ENCODE peak calls at places on chromosomes 13 and 19, in six cellular contexts. O is IMR-90, Z is H9, X is fibroblast of lung, A is neural progenitor cell, E is astrocyte. H is an unnamed sample.
A peak's percentile ranks its signal among the peaks of the same experiment; 100 is the strongest.

GRCh38 chr13:35475960-35476943 is at the start of gene MAB21L1:
- DNase-seq in A (peak; percentile 81), Z (no peak), X (peak; percentile 52), E (peak; percentile 48), O (peak; percentile 19), H (peak; percentile 73)

GRCh38 chr13:94816256-94816655 is 103.9 kb upstream of the SOX21 start:
- DNase-seq in Z (no peak), O (no peak), E (no peak), X (no peak), A (no peak), H (no peak)

GRCh38 chr13:39196957-39197644 is 158.8 kb downstream of the NHLRC3 start:
- DNase-seq in Z (no peak), E (no peak), X (no peak), O (no peak), A (no peak), H (no peak)

GRCh38 chr13:35378939-35379338 is 97.5 kb downstream of the MAB21L1 start:
- DNase-seq in E (peak; percentile 40), A (no peak), X (peak; percentile 8), O (peak; percentile 19), Z (no peak), H (no peak)

GRCh38 chr13:45327253-45327954 is 13.6 kb downstream of the TPT1 start:
- DNase-seq in E (no peak), A (no peak), X (no peak), O (no peak), Z (no peak), H (no peak)

GRCh38 chr19:47145639-47146486 is 15.2 kb downstream of the SAE1 start:
- DNase-seq in Z (no peak), X (no peak), E (no peak), O (no peak), A (no peak), H (no peak)

GRCh38 chr19:20278342-20278741 is 111.3 kb downstream of the ZNF486 start:
- DNase-seq in X (no peak), A (peak; percentile 60), Z (peak; percentile 53), O (no peak), E (peak; percentile 4), H (peak; percentile 39)

GRCh38 chr13:37202264-37202663 is 96.8 kb upstream of the CSNK1A1L start:
- DNase-seq in X (peak; percentile 5), O (peak; percentile 37), A (no peak), E (peak; percentile 46), Z (no peak), H (no peak)

GRCh38 chr13:112756967-112757758 is 67.3 kb downstream of the ATP11A start:
- DNase-seq in Z (no peak), E (no peak), X (no peak), O (no peak), A (peak; percentile 77), H (peak; percentile 39)

GRCh38 chr13:94020833-94021232 is 458.6 kb downstream of the DCT start:
- DNase-seq in O (peak; percentile 76), A (no peak), X (peak; percentile 62), E (peak; percentile 48), Z (no peak), H (no peak)

GRCh38 chr19:8578642-8579265 is 1.5 kb upstream of the MYO1F start:
- DNase-seq in O (peak; percentile 53), E (no peak), Z (peak; percentile 80), X (peak; percentile 57), A (peak; percentile 85), H (peak; percentile 87)

GRCh38 chr13:26412263-26412662 is 145.2 kb upstream of the WASF3 start:
- DNase-seq in X (no peak), E (no peak), Z (no peak), A (no peak), O (no peak), H (no peak)

GRCh38 chr19:16258440-16258903 is 60.8 kb downstream of the AP1M1 start:
- DNase-seq in X (no peak), E (no peak), A (no peak), Z (no peak), O (no peak), H (no peak)

GRCh38 chr19:54704928-54705327 is 19.3 kb upstream of the KIR3DL3 start:
- DNase-seq in X (no peak), Z (no peak), A (no peak), E (no peak), O (no peak), H (no peak)

GRCh38 chr13:44191504-44192171 is 182.0 kb upstream of the SERP2 start:
- DNase-seq in X (peak; percentile 91), A (peak; percentile 83), E (peak; percentile 61), Z (peak; percentile 53), O (peak; percentile 70), H (peak; percentile 61)

GRCh38 chr13:99015606-99016520 is 38.0 kb upstream of the DOCK9 start:
- DNase-seq in A (no peak), X (no peak), Z (no peak), E (no peak), O (no peak), H (no peak)

GRCh38 chr19:53576941-53577653 is 39.2 kb downstream of the ZNF331 start:
- DNase-seq in E (no peak), O (no peak), Z (no peak), A (no peak), X (no peak), H (no peak)

GRCh38 chr13:102302534-102302933 is 99.3 kb downstream of the FGF14 start:
- DNase-seq in Z (no peak), X (no peak), A (no peak), O (no peak), E (no peak), H (no peak)

GRCh38 chr13:27035892-27036235 is 135.7 kb downstream of the USP12 start:
- DNase-seq in O (peak; percentile 56), A (no peak), X (no peak), Z (peak; percentile 26), E (peak; percentile 74), H (no peak)

GRCh38 chr13:41762796-41763195 is 198.1 kb downstream of the VWA8 start:
- DNase-seq in X (no peak), O (no peak), A (no peak), Z (no peak), E (no peak), H (peak; percentile 17)

GRCh38 chr13:67726979-67727378 is 496.8 kb upstream of the PCDH9 start:
- DNase-seq in O (no peak), E (no peak), A (no peak), X (no peak), Z (no peak), H (peak; percentile 14)

GRCh38 chr19:8251025-8251472 is 41.9 kb downstream of the CERS4 start:
- DNase-seq in X (peak; percentile 47), A (no peak), E (peak; percentile 38), O (peak; percentile 11), Z (no peak), H (peak; percentile 28)

GRCh38 chr19:44570984-44571684 is 41.7 kb upstream of the CEACAM20 start:
- DNase-seq in O (peak; percentile 82), X (peak; percentile 89), Z (peak; percentile 77), A (peak; percentile 86), E (peak; percentile 41), H (peak; percentile 88)

GRCh38 chr19:16025108-16026101 is 50.9 kb upstream of the TPM4 start:
- DNase-seq in X (peak; percentile 66), E (peak; percentile 14), Z (peak; percentile 82), O (peak; percentile 70), A (peak; percentile 36), H (peak; percentile 38)

GRCh38 chr13:106532111-106532929 is 3.1 kb downstream of the EFNB2 start:
- DNase-seq in O (peak; percentile 32), Z (no peak), E (peak; percentile 43), A (peak; percentile 59), X (peak; percentile 56), H (peak; percentile 31)

GRCh38 chr13:106529415-106530208 is 5.8 kb downstream of the EFNB2 start:
- DNase-seq in X (no peak), Z (no peak), A (peak; percentile 67), E (no peak), O (no peak), H (no peak)

GRCh38 chr13:106530209-106530906 is 5.1 kb downstream of the EFNB2 start:
- DNase-seq in Z (no peak), E (no peak), A (peak; percentile 46), X (no peak), O (no peak), H (peak; percentile 47)

GRCh38 chr13:106528711-106529414 is 6.6 kb downstream of the EFNB2 start:
- DNase-seq in E (no peak), O (no peak), X (no peak), Z (no peak), A (peak; percentile 85), H (no peak)

DNA sequence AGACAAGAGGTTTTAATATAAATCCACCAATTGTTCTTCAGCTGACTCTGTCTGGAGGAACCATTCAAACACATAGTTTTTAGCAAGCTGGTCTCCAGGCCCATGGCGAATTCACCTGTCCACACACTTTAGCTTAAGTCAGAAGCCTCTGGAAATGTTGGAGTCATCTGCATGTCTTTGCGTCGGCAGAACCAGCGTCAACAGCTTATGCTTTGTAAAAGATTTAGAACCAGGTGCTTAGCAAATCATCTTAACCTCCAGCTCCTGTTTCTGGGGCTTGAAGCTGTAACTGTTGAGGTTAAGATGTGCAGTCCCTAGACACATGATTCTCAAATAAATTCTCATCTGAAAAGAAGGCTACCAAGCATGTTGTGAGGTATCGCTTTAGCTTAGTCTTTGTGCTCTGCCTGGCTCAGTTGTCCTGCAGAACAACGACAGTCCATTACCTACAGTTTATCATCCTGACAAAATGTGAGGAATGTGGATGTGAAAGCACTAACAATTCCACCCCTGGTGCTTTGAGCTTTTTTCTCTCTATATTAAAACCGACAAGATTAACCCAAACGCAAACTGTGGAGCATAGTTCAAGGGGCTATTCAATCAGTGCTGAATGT is 4.4 kb downstream of the EFNB2 start:
- DNase-seq in E (no peak), O (no peak), X (no peak), A (peak; percentile 55), Z (no peak), H (no peak)
- H3K4me1 ChIP-seq in E (peaks cover 30% of the 10 kb centered on the region), O (peaks cover 5% of the 10 kb centered on the region), X (no peaks in the 10 kb centered on the region), A (peaks cover 57% of the 10 kb centered on the region), Z (peaks cover 31% of the 10 kb centered on the region), H (peaks cover 53% of the 10 kb centered on the region)

DNA sequence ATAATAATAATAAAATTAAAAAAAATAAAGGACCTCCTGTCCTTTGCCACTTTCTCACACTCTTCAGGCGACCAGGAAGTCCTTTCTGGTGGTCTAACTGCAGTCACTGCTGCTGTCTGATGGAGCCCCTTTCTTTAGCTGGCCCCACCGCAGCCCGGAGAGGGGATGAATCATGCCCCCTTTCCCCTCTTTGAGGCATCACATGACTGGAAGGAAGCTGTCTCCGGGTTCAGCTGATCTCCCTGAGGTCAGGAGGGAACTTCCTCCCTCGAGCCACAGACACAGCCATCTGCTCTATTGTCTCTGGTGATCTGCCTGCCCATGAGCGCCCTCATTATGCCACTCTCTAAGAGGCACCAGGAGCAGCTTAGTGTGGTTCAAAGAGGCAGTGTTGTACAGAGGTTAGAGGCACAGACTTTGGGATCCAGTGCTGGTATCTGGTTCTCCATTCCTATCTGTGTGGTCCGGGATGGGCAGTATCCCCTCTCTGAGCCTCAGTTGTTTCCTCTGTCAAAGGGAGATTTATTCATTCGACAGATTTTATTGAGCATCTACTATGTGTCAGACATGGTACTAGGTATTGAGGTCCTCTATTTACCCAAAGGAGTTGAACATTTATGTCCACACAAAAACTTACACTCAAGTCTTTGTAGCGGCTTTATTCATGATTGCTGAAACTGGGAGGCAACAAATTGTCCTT is 30.0 kb downstream of the VAV1 start:
- DNase-seq in A (peak; percentile 7), E (no peak), O (no peak), X (no peak), Z (peak; percentile 54), H (no peak)
- H2AFZ ChIP-seq in A (no peak overlapping the region), E (no peak overlapping the region), O (no peak overlapping the region), X (no peak overlapping the region), Z (no peak overlapping the region), H (no peak overlapping the region)

GRCh38 chr19:41154060-41154459 is 39.0 kb upstream of the CYP2S1 start:
- DNase-seq in O (no peak), Z (no peak), X (no peak), E (no peak), A (no peak), H (no peak)
- H4K20me1 ChIP-seq in O (no peaks in the 10 kb centered on the region), Z (no peaks in the 10 kb centered on the region), X (no peaks in the 10 kb centered on the region), E (no peaks in the 10 kb centered on the region), A (no peaks in the 10 kb centered on the region), H (no peaks in the 10 kb centered on the region)

GRCh38 chr19:2055871-2056809 is 5.1 kb upstream of the MKNK2 start:
- DNase-seq in O (peak; percentile 64), Z (no peak), A (no peak), E (peak; percentile 63), X (peak; percentile 87), H (peak; percentile 59)
- H3K4me1 ChIP-seq in O (peaks cover 32% of the 10 kb centered on the region), Z (no peaks in the 10 kb centered on the region), A (peaks cover 25% of the 10 kb centered on the region), E (peaks cover 28% of the 10 kb centered on the region), X (peaks cover 28% of the 10 kb centered on the region), H (peaks cover 39% of the 10 kb centered on the region)